ENCODE peak calls at places on chromosomes 2 and 18, in four cellular contexts. One of them, this sample, is unnamed. For H3K4me1 and H3K27me3, the result is how much of the 10 kb centered on the place peaks cover.

GRCh38 chr2:234444242-234444641 is 52.6 kb downstream of the ARL4C start:
- DNase-seq in gastrocnemius medialis: no peak
- DNase-seq in heart left ventricle: no peak
- DNase-seq in ovary: no peak
- DNase-seq in this sample: no peak

GRCh38 chr2:56523815-56524214 is 340.0 kb downstream of the CCDC85A start:
- DNase-seq in ovary: no peak
- DNase-seq in heart left ventricle: no peak
- DNase-seq in gastrocnemius medialis: no peak
- DNase-seq in this sample: no peak

GRCh38 chr18:79573921-79574491 is 105.6 kb upstream of the CTDP1 start:
- DNase-seq in heart left ventricle: peak
- DNase-seq in gastrocnemius medialis: no peak
- DNase-seq in ovary: no peak
- DNase-seq in this sample: no peak

GRCh38 chr18:64618390-64618789 is 469.5 kb upstream of the LINC00305 start:
- DNase-seq in gastrocnemius medialis: no peak
- DNase-seq in heart left ventricle: no peak
- DNase-seq in ovary: no peak
- DNase-seq in this sample: no peak

GRCh38 chr2:231642631-231643493 is 50.2 kb downstream of the TEX44 start:
- DNase-seq in gastrocnemius medialis: peak
- DNase-seq in heart left ventricle: peak
- DNase-seq in ovary: peak
- DNase-seq in this sample: peak

GRCh38 chr2:241279413-241279812 is 36.1 kb downstream of the HDLBP start:
- DNase-seq in ovary: no peak
- DNase-seq in gastrocnemius medialis: no peak
- DNase-seq in heart left ventricle: no peak
- DNase-seq in this sample: no peak

GRCh38 chr2:108304975-108305374 is 16.3 kb downstream of the SULT1C2 start:
- DNase-seq in ovary: no peak
- DNase-seq in gastrocnemius medialis: no peak
- DNase-seq in heart left ventricle: no peak
- DNase-seq in this sample: no peak

GRCh38 chr2:45177870-45178269 is 168.6 kb upstream of the SIX2 start:
- DNase-seq in gastrocnemius medialis: no peak
- DNase-seq in ovary: no peak
- DNase-seq in heart left ventricle: no peak
- DNase-seq in this sample: no peak

GRCh38 chr2:60553496-60553991 is at the start of gene BCL11A:
- DNase-seq in ovary: no peak
- DNase-seq in gastrocnemius medialis: no peak
- DNase-seq in heart left ventricle: peak
- DNase-seq in this sample: peak

GRCh38 chr2:219496781-219497494 is 1.8 kb upstream of the GMPPA start:
- DNase-seq in ovary: peak
- DNase-seq in heart left ventricle: no peak
- DNase-seq in gastrocnemius medialis: peak
- DNase-seq in this sample: no peak

GRCh38 chr2:86831537-86831936 is 30.1 kb downstream of the CD8B start:
- DNase-seq in gastrocnemius medialis: no peak
- DNase-seq in ovary: no peak
- DNase-seq in heart left ventricle: no peak
- DNase-seq in this sample: no peak

GRCh38 chr18:50602466-50602865 is 42.6 kb downstream of the MAPK4 start:
- DNase-seq in gastrocnemius medialis: no peak
- DNase-seq in heart left ventricle: no peak
- DNase-seq in ovary: no peak
- DNase-seq in this sample: no peak

GRCh38 chr2:213868526-213868925 is 542.3 kb upstream of the VWC2L start:
- DNase-seq in gastrocnemius medialis: no peak
- DNase-seq in ovary: no peak
- DNase-seq in heart left ventricle: no peak
- DNase-seq in this sample: no peak

GRCh38 chr2:158204741-158205165 is 103.1 kb downstream of the UPP2 start:
- DNase-seq in heart left ventricle: no peak
- DNase-seq in ovary: no peak
- DNase-seq in gastrocnemius medialis: no peak
- DNase-seq in this sample: no peak

GRCh38 chr2:15177103-15177502 is 384.0 kb downstream of the NBAS start:
- DNase-seq in gastrocnemius medialis: no peak
- DNase-seq in ovary: no peak
- DNase-seq in heart left ventricle: no peak
- DNase-seq in this sample: no peak

GRCh38 chr2:1617425-1618021 is 126.8 kb downstream of the PXDN start:
- DNase-seq in heart left ventricle: no peak
- DNase-seq in gastrocnemius medialis: no peak
- DNase-seq in ovary: no peak
- DNase-seq in this sample: no peak

GRCh38 chr2:163655672-163656071 is 80.1 kb downstream of the FIGN start:
- DNase-seq in gastrocnemius medialis: no peak
- DNase-seq in heart left ventricle: no peak
- DNase-seq in ovary: no peak
- DNase-seq in this sample: no peak

GRCh38 chr18:79334496-79335233 is 61.1 kb upstream of the NFATC1 start:
- DNase-seq in heart left ventricle: no peak
- DNase-seq in ovary: no peak
- DNase-seq in gastrocnemius medialis: no peak
- DNase-seq in this sample: no peak

GRCh38 chr2:119768731-119769130 is 9.0 kb downstream of the PTPN4 start:
- DNase-seq in gastrocnemius medialis: no peak
- DNase-seq in ovary: no peak
- DNase-seq in heart left ventricle: no peak
- DNase-seq in this sample: no peak

GRCh38 chr2:119766944-119767343 is 7.2 kb downstream of the PTPN4 start:
- DNase-seq in heart left ventricle: peak
- DNase-seq in ovary: no peak
- DNase-seq in gastrocnemius medialis: peak
- DNase-seq in this sample: no peak

GRCh38 chr2:119764832-119765231 is 5.1 kb downstream of the PTPN4 start:
- DNase-seq in gastrocnemius medialis: no peak
- DNase-seq in ovary: no peak
- DNase-seq in heart left ventricle: no peak
- DNase-seq in this sample: no peak

GRCh38 chr2:119769645-119770044 is 9.9 kb downstream of the PTPN4 start:
- DNase-seq in heart left ventricle: no peak
- DNase-seq in gastrocnemius medialis: no peak
- DNase-seq in ovary: no peak
- DNase-seq in this sample: no peak

DNA sequence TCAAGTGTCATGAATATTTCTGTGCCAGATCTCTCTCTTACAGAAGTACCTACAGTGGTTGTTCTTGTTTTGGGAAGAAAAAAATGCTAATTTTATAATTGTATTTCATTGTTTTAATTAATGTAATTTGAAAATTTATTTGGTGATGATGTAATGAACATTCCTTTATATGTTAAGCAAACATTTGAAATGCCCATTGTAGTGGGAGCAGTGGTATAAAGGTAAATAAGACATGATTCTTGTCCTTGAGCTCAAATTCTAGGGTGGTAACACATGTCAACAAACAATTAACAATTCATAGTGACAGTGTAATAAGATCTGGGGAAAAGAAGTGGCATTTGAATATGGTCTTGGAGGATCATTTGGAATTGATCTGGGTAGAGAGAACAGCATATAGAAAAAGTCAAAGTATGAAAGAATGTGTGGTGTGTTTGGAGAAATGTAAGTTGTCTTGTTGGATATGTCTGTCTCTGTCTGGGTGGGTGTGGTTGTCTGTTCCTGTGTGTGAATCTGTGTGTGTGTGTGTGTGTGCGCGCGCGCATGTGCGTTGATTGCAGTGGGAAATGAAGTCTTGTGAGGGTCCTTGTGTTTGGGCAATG is 5.8 kb downstream of the PTPN4 start:
- DNase-seq in ovary: no peak
- DNase-seq in heart left ventricle: no peak
- DNase-seq in gastrocnemius medialis: no peak
- DNase-seq in this sample: no peak
- H3K4me1 ChIP-seq in ovary: under half
- H3K4me1 ChIP-seq in heart left ventricle: under half
- H3K4me1 ChIP-seq in gastrocnemius medialis: half or more
- H3K4me1 ChIP-seq in this sample: under half

GRCh38 chr2:26537069-26537825 is 59.3 kb upstream of the OTOF start:
- DNase-seq in ovary: no peak
- DNase-seq in gastrocnemius medialis: peak
- DNase-seq in heart left ventricle: no peak
- DNase-seq in this sample: no peak

GRCh38 chr2:26534098-26534864 is 56.4 kb upstream of the OTOF start:
- DNase-seq in gastrocnemius medialis: no peak
- DNase-seq in heart left ventricle: no peak
- DNase-seq in ovary: no peak
- DNase-seq in this sample: no peak

GRCh38 chr2:26534865-26535662 is 57.1 kb upstream of the OTOF start:
- DNase-seq in heart left ventricle: no peak
- DNase-seq in ovary: no peak
- DNase-seq in gastrocnemius medialis: no peak
- DNase-seq in this sample: no peak

GRCh38 chr2:26536371-26537068 is 58.6 kb upstream of the OTOF start:
- DNase-seq in heart left ventricle: no peak
- DNase-seq in ovary: no peak
- DNase-seq in gastrocnemius medialis: peak
- DNase-seq in this sample: no peak

DNA sequence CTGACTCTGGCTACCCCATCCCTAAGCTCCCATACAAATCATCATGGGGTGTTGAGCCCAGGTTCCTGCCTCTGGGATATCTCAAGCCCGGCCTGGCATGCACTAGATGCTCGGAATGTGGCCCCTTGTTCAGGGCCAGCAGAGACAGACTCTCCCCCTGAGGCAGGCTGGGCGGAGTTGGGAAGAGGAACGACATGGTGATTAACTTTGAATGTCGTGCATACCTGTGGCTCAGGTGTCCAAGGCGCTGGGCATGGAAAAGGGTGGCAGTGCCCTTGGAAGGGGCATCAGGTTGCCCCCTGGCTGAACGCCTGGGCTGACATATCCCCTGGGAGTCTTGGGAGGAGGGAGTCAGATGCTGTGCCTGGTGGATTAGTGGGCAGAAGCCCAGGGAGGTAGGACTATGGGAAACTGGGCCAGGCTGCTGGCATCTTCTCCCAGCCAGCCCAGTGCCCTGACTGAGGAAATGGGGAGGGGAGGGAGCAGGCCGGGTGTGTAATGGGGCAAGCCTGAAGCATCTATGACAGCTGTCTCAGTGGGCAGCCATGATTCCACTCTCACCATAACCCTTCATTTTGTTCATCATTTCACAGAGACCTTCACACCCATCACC is 57.8 kb upstream of the OTOF start:
- DNase-seq in heart left ventricle: no peak
- DNase-seq in ovary: no peak
- DNase-seq in gastrocnemius medialis: no peak
- DNase-seq in this sample: no peak
- H3K27me3 ChIP-seq in heart left ventricle: under half
- H3K27me3 ChIP-seq in ovary: under half
- H3K27me3 ChIP-seq in gastrocnemius medialis: under half
- H3K27me3 ChIP-seq in this sample: under half

DNA sequence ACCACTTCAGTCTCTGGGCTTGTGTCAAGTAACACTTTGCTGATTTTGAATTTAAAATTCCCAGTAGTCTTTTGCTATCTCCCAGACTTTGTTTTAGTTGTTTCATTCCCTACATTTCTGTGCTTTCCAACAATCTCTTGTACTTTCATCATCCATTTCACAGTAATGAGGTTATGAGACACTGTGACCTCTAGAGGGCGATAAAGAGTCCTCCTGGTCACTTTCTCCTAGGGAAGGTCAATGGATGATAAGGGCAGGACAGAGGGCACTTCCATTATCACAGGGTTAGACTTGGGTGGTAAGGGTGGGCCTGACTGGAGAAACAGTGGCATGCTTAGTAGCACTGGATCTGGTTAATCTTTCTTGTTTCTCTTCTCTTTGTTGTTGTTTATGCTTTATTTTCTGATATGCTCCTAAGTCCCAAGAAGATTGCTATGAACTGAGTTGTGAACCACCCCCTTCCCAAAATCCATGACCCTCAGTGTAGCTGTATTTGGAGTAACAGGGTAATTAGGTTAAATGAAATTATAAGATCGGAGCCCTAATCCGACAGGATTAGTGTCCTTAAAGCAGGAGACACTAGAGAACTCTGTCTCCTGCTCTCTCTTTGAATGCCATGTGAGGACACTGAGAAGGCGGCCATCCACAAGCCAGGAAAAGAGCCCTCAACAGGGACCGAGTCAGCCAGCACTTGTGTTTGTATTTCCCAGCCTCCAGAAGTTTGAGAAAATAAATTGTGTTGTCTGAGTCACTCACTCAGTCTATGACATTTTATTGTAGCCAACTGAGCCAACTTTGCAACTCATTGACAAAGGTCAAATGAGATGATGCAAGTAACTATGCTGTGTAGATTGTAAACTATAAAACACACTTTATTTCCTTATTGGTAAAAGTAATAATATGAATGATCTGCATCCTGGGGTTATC is 779.2 kb downstream of the CNTNAP5 start:
- DNase-seq in gastrocnemius medialis: no peak
- DNase-seq in ovary: no peak
- DNase-seq in heart left ventricle: no peak
- DNase-seq in this sample: no peak
- H3K4me1 ChIP-seq in gastrocnemius medialis: under half
- H3K4me1 ChIP-seq in ovary: under half
- H3K4me1 ChIP-seq in heart left ventricle: under half
- H3K4me1 ChIP-seq in this sample: under half

GRCh38 chr2:54724560-54725342 is 1.3 kb downstream of the EML6 start:
- DNase-seq in ovary: no peak
- DNase-seq in heart left ventricle: peak
- DNase-seq in gastrocnemius medialis: no peak
- DNase-seq in this sample: peak
- H3K27me3 ChIP-seq in ovary: under half
- H3K27me3 ChIP-seq in heart left ventricle: under half
- H3K27me3 ChIP-seq in gastrocnemius medialis: under half
- H3K27me3 ChIP-seq in this sample: under half

DNA sequence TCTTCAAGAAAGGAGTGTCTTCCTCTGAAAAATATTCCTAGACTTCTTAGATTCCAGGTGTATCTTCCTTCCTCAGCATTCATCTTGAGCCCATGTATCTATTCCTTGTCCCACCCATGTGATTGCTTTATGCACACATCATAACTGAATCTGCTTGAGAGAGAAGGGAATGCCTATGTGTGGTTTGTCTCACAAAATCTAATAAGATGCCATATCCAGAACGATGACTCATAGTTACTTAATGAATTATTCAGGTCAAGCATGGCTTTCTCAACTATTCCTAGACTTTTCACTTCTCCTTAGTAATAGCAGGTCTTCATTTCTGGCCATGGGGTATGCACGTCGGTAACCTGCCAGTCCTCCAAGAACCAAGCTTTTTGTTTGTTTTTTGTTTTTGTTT is 121.8 kb downstream of the SETBP1 start:
- DNase-seq in ovary: no peak
- DNase-seq in heart left ventricle: no peak
- DNase-seq in gastrocnemius medialis: no peak
- DNase-seq in this sample: no peak
- H3K4me1 ChIP-seq in ovary: under half
- H3K4me1 ChIP-seq in heart left ventricle: under half
- H3K4me1 ChIP-seq in gastrocnemius medialis: half or more
- H3K4me1 ChIP-seq in this sample: half or more

This sample was measured in Peyer's patch.